ENCODE peak calls at places on chromosomes 1 and 21, in nine cellular contexts. M, D, I, O, Q, B, N, G and P are unnamed samples.

GRCh38 chr1:17189632-17190525 is 15.0 kb upstream of the PADI1 start:
- DNase-seq in D (peak; percentile 29), M (no peak), Q (peak; percentile 49), G (no peak), I (peak; percentile 40), O (no peak), B (no peak), N (no peak), P (no peak)

GRCh38 chr1:231382426-231382825 is 39.7 kb downstream of the EGLN1 start:
- DNase-seq in B (no peak), N (no peak), M (no peak), Q (no peak), O (no peak), D (no peak), I (no peak), G (no peak), P (no peak)

GRCh38 chr21:28152729-28153128 is 839.9 kb downstream of the LTN1 start:
- DNase-seq in D (no peak), Q (no peak), I (no peak), N (no peak), O (no peak), M (no peak), G (no peak), B (no peak), P (no peak)

GRCh38 chr21:42125571-42126544 is 54.7 kb downstream of the UMODL1 start:
- DNase-seq in D (no peak), O (no peak), N (no peak), I (no peak), M (peak; percentile 70), Q (no peak), B (no peak), G (no peak), P (peak; percentile 80)

GRCh38 chr1:18760156-18760555 is 99.3 kb downstream of the TAS1R2 start:
- DNase-seq in M (no peak), O (no peak), B (no peak), I (no peak), D (no peak), Q (no peak), N (no peak), G (no peak), P (no peak)

GRCh38 chr1:227793079-227793947 is 22.2 kb upstream of the PRSS38 start:
- DNase-seq in M (no peak), I (no peak), B (peak; percentile 83), O (no peak), G (no peak), N (no peak), Q (no peak), D (no peak), P (no peak)

GRCh38 chr1:156475568-156476500 is 24.7 kb downstream of the MEF2D start:
- DNase-seq in D (peak; percentile 79), M (peak; percentile 67), G (peak; percentile 97), Q (no peak), N (peak; percentile 54), B (peak; percentile 98), O (peak; percentile 91), I (peak; percentile 99), P (peak; percentile 87)

GRCh38 chr1:201088901-201089525 is 23.2 kb downstream of the CACNA1S start:
- DNase-seq in B (no peak), G (no peak), I (no peak), O (no peak), N (no peak), M (no peak), Q (no peak), D (no peak), P (peak; percentile 65)

GRCh38 chr1:154553056-154553822 is 5.2 kb downstream of the UBE2Q1 start:
- DNase-seq in G (no peak), M (no peak), D (no peak), B (no peak), I (no peak), Q (no peak), N (no peak), O (no peak), P (no peak)

GRCh38 chr1:231106347-231106746 is 55.5 kb upstream of the TRIM67 start:
- DNase-seq in M (no peak), Q (no peak), N (no peak), G (no peak), B (no peak), O (no peak), D (no peak), I (no peak), P (no peak)

GRCh38 chr1:8552820-8553397 is 235.0 kb downstream of the SLC45A1 start:
- DNase-seq in Q (no peak), I (no peak), B (no peak), G (no peak), D (no peak), M (no peak), O (no peak), N (no peak), P (no peak)

DNA sequence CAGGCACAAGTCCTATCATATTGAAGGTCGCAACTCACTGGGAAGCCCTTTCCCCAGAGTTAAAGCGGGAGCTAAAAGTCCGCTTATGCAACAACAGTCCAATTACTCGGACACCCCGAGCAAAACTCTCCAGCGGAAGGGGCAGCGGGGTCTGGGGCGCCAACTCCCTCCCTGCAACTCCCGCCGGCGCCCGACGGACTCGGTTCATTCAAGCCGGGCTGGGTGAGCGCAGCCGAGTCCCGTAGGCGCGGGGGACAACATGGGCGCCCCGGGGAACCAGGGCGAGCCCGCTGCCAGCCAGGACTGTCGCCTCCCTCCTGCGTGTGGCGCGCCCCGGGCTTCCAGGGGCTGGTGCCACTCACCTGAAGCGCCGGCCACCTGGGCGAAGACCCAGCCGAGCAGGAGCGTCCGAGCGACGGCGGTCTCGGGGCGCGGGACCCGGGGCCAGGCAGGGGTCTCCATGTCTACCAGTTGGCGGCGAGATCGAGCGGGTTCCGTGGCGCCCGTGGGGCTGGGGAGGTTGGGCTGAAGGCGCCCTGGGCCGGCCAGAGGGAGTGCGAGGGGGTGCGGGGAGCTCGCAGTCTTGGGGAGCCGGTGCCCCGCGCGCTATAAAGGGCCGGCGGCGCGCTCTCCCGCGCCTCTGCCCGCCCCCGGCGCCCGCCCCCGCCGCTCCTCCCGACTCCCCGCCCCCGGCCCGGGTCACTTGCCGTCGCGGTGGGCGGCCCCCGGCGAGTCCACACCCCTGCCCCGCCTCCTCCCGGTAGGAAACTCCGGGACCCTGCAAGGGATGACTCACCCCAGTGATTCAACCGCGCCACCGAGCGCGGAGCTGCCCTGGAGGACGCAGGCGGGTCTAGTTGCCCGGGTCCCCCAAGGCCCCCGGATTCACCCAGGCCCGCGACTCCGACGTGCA is at the start of gene F3:
- DNase-seq in N (peak; percentile 85), D (peak; percentile 95), B (peak; percentile 94), Q (peak; percentile 88), I (peak; percentile 96), O (peak; percentile 94), G (peak; percentile 91), M (peak; percentile 91), P (peak; percentile 96)
- TF ChIP-seq POLR2A in N (peak; percentile 87), D (peak; percentile 91), B (no peak), Q (no peak), I (peak; percentile 91), O (peak; percentile 92), G (peak; percentile 91), M (no peak), P (no peak)

GRCh38 chr1:53947172-53947835 is 1.2 kb downstream of the LRRC42 start:
- DNase-seq in O (peak; percentile 28), G (peak; percentile 19), B (no peak), N (no peak), D (no peak), M (peak; percentile 78), Q (no peak), I (no peak), P (no peak)

GRCh38 chr1:53945433-53946251 is at the start of gene IFT25:
- DNase-seq in O (peak; percentile 99), Q (peak; percentile 100), N (peak; percentile 97), M (peak; percentile 100), G (peak; percentile 98), D (peak; percentile 99), I (peak; percentile 98), B (peak; percentile 97), P (peak; percentile 98)

GRCh38 chr1:53948291-53948690 is 2.1 kb downstream of the LRRC42 start:
- DNase-seq in B (no peak), D (no peak), I (no peak), M (no peak), G (no peak), N (no peak), Q (no peak), O (no peak), P (no peak)

GRCh38 chr1:53945183-53945432 is 391 bp downstream of the IFT25 start:
- DNase-seq in O (no peak), I (no peak), G (no peak), D (no peak), B (no peak), M (no peak), N (no peak), Q (no peak), P (no peak)

GRCh38 chr1:53946252-53947171 is at the start of gene LRRC42:
- DNase-seq in N (no peak), O (no peak), B (no peak), M (no peak), I (no peak), Q (no peak), D (no peak), G (no peak), P (no peak)
- TF ChIP-seq POLR2A in N (no peak), O (no peak), B (no peak), M (no peak), I (no peak), Q (no peak), D (no peak), G (peak; percentile 50), P (no peak)

DNA sequence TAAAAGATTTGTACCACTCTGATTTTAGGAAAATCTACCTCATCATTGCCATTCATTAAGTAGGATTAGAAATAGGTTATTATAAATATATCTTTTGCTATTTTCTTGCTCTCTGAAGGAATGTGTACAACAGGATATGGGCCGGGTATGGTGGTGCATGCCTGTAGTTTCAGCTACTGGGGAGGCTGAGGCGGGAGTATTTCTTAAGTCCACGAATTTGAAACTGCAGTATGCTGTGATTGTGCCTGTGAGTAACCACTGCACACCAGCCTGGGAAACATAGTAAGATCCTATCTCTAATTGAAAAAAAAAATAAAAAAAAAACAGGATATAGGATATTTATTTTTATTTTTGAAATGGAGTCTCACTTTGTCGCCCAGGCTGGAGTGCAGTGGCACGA is 50.0 kb downstream of the CLIC4 start:
- DNase-seq in M (no peak), N (no peak), O (no peak), Q (no peak), B (no peak), I (no peak), D (no peak), G (no peak), P (no peak)
- TF ChIP-seq POLR2A in M (no peak), N (no peak), O (no peak), Q (no peak), B (no peak), I (no peak), D (no peak), G (no peak), P (no peak)

DNA sequence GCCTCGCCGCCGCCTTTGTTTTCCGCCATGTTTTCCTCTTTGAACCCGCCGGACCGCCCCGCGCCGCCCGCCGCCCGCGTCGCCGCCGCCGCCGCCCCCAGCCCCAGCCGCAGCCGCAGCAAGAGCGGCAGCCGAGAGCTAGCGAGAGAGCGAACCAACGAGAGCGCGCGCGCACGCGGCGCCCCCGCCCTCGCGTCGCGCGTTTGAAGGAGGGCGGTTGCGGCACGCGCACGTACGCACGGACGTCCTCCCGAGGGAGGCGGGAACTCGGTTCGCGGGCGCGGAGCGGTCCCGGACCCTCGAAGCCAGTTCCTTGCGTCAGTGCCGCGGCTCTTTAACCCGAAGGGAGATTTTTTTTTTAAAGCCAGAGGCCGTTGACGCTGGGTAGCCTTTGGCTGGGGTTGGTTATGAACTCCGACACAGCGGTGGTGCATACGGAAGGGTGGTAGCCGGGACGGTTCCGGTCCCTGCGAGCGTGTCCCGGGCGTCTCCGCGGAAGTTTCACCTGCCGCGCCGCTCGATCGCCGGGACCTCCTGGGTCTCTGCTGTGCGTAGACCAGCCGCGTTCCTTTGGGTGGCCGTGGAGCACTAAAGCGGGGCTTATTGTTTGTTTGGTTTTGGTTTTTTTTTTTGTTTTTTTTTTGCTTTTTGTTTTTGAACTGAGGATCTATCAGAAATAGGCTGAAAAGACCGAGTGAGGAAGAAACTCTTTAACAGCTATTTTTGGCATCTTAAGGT is at the start of gene TRIM33:
- DNase-seq in O (peak; percentile 89), D (peak; percentile 96), N (peak; percentile 75), G (peak; percentile 83), M (peak; percentile 99), B (no peak), I (peak; percentile 94), Q (peak; percentile 90), P (peak; percentile 99)
- TF ChIP-seq POLR2A in O (peak; percentile 63), D (peak; percentile 85), N (peak; percentile 82), G (peak; percentile 82), M (no peak), B (no peak), I (peak; percentile 77), Q (peak; percentile 78), P (peak; percentile 89)